ENCODE peak calls at places on chromosomes 2 and 18, in six cellular contexts. S, A, B, K, N and P are unnamed samples.

GRCh38 chr2:64780041-64780440 is 126.3 kb upstream of the SERTAD2 start:
- DNase-seq in N (no peak), K (no peak), S (no peak), B (peak), A (no peak), P (no peak)

GRCh38 chr18:3498705-3499451 is 48.9 kb downstream of the TGIF1 start:
- DNase-seq in B (peak), S (peak), A (peak), N (peak), K (peak), P (peak)

GRCh38 chr2:158999458-158999857 is 31.0 kb downstream of the TANC1 start:
- DNase-seq in S (no peak), A (no peak), K (no peak), B (peak), N (peak), P (no peak)

GRCh38 chr2:179022685-179023084 is 27.3 kb downstream of the CCDC141 start:
- DNase-seq in N (no peak), B (no peak), A (no peak), S (no peak), K (no peak), P (no peak)

GRCh38 chr2:64035067-64035942 is 16.1 kb upstream of the VPS54 start:
- DNase-seq in A (no peak), B (peak), N (no peak), S (no peak), K (no peak), P (no peak)

GRCh38 chr2:174066871-174067270 is 101.7 kb upstream of the SP3 start:
- DNase-seq in S (no peak), K (no peak), N (no peak), A (no peak), B (no peak), P (no peak)

GRCh38 chr2:8740136-8740535 is 58.3 kb downstream of the ID2 start:
- DNase-seq in K (no peak), A (no peak), B (no peak), N (no peak), S (no peak), P (no peak)

GRCh38 chr2:48723125-48723524 is 32.4 kb downstream of the LHCGR start:
- DNase-seq in K (peak), A (no peak), S (no peak), B (peak), N (peak), P (no peak)

GRCh38 chr2:149200109-149200520 is 130.3 kb upstream of the LYPD6 start:
- DNase-seq in S (no peak), N (no peak), K (peak), B (no peak), A (no peak), P (no peak)

GRCh38 chr2:148515976-148516375 is 128.6 kb upstream of the EPC2 start:
- DNase-seq in B (peak), N (peak), K (no peak), S (no peak), A (no peak), P (no peak)

GRCh38 chr2:17518212-17519154 is at the start of gene RAD51AP2:
- DNase-seq in S (peak), A (peak), B (peak), K (peak), N (peak), P (peak)

DNA sequence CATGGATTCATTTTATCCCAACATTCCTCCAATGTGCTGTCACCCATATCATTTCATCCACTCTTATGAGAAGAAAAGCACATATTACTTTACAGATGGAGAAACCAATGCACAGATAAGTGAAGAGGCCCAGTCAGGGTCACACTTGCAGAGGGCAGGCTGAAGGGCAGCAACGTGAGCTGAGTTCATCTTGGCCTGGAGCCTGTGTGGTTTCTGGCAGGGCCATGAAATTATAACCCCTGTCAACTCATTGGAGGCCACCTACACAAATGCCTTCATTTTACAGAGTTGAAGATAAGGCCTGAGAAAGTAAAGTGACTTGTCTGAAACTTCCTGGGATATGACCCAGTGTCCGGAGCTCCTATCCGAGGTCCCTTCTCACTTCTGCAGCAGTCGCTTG is 88.4 kb upstream of the NRP2 start:
- DNase-seq in S (no peak), B (peak), N (no peak), K (no peak), A (no peak), P (no peak)
- H2BK15ac ChIP-seq in S (no peak), B (no peak), N (no peak), K (no peak), A (no peak), P (no peak)

GRCh38 chr18:54360406-54360805 is 2.7 kb downstream of the C18orf54 start:
- DNase-seq in S (no peak), B (peak), K (no peak), N (peak), A (no peak), P (no peak)
- H2BK15ac ChIP-seq in S (no peak), B (no peak), K (no peak), N (no peak), A (no peak), P (no peak)

GRCh38 chr18:26721876-26722581 is 143.5 kb downstream of the AQP4 start:
- DNase-seq in A (no peak), N (no peak), B (no peak), K (no peak), S (no peak), P (no peak)

GRCh38 chr18:26723986-26724385 is 141.5 kb downstream of the AQP4 start:
- DNase-seq in N (peak), K (no peak), B (no peak), A (no peak), S (no peak), P (no peak)

GRCh38 chr18:26717123-26717522 is 148.4 kb downstream of the AQP4 start:
- DNase-seq in K (no peak), A (peak), S (no peak), B (no peak), N (no peak), P (no peak)

GRCh38 chr18:26719909-26720308 is 145.6 kb downstream of the AQP4 start:
- DNase-seq in S (no peak), K (no peak), A (no peak), N (no peak), B (no peak), P (no peak)

DNA sequence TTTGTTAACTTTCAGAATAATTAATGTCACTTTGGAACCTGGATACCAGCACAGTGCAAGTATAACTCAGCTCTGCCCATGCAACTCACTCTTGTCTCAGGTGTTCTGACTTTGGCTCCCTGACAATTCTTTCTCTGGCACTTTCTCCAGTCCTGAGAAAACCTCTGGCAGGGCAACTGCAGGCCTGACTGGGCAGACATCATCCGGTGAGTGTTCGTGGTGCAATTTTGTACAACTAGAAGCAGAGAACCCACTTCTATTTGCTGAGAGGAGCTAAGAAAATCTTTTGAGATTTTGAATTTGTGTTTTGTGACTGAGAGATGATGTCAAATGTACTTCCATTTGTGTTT is 142.9 kb downstream of the AQP4 start:
- DNase-seq in B (no peak), K (no peak), N (no peak), A (no peak), S (no peak), P (no peak)
- H2BK15ac ChIP-seq in B (no peak), K (no peak), N (no peak), A (no peak), S (no peak), P (no peak)

GRCh38 chr2:138101718-138102117 is 137.4 kb downstream of the HNMT start:
- DNase-seq in N (no peak), K (no peak), S (no peak), B (no peak), A (no peak), P (no peak)
- H2BK15ac ChIP-seq in N (no peak), K (no peak), S (no peak), B (no peak), A (no peak), P (no peak)

GRCh38 chr2:150445404-150445803 is 42.1 kb downstream of the RND3 start:
- DNase-seq in S (no peak), B (no peak), A (no peak), N (no peak), K (no peak), P (no peak)
- H2BK15ac ChIP-seq in S (no peak), B (no peak), A (no peak), N (no peak), K (no peak), P (no peak)

GRCh38 chr18:54238181-54238936 is 13.9 kb upstream of the MBD2 start:
- DNase-seq in S (no peak), A (no peak), K (no peak), N (no peak), B (no peak), P (no peak)

GRCh38 chr18:54233228-54233625 is 8.8 kb upstream of the MBD2 start:
- DNase-seq in A (no peak), K (no peak), N (no peak), S (no peak), B (no peak), P (no peak)

GRCh38 chr18:54233761-54234160 is 9.3 kb upstream of the MBD2 start:
- DNase-seq in B (no peak), N (no peak), A (no peak), S (no peak), K (no peak), P (no peak)

GRCh38 chr18:54232485-54233227 is 8.2 kb upstream of the MBD2 start:
- DNase-seq in B (no peak), S (no peak), K (peak), N (no peak), A (peak), P (no peak)

GRCh38 chr18:54235871-54236270 is 11.4 kb upstream of the MBD2 start:
- DNase-seq in S (no peak), B (no peak), A (no peak), N (peak), K (peak), P (no peak)
- H2BK15ac ChIP-seq in S (no peak), B (no peak), A (no peak), N (no peak), K (no peak), P (no peak)

DNA sequence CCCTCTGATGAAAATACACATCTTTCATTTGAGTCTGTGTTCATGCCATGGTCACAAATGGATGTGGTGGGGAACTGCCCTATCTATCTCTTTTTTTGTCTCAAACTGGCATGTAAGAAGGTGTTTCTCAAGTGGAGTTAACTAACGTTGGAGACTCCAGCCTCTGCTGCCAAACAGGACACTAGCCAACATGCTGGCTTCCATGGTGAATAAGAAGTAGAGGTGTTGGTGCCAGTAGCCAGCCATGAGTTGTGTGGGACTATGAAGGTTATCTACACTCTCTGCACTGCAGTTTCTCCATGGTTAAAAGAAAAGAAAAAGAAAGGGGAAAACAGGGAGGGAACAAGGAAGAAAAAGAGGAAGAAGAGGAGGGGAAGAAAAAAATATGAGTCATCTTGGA is 149.0 kb upstream of the TMEM200C start:
- DNase-seq in K (no peak), S (no peak), A (no peak), B (no peak), N (no peak), P (no peak)
- H2BK15ac ChIP-seq in K (no peak), S (no peak), A (no peak), B (no peak), N (no peak), P (no peak)

GRCh38 chr18:42745171-42745570 is 370.3 kb downstream of the RIT2 start:
- DNase-seq in N (peak), S (no peak), A (no peak), B (no peak), K (peak), P (no peak)
- H2BK15ac ChIP-seq in N (no peak), S (no peak), A (no peak), B (no peak), K (no peak), P (no peak)

DNA sequence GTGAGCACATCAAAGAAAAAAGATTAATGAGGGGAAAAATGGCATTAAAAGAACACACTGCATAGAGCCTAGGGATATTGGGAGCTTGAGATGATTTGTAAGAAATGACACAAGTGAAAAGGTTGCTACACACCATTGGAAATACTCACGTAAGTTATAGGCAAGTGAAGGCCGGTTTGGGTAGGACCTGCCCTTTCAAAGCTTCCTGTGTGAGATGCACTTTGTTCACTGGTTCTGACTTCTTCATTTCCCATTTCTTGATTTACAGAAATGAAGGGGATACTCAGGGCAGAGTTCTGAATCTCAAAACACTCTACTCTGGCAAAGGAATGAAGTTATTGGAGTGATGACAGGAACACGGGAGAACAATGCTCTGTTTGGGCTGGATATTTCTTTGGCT is at the start of gene IL18RAP:
- DNase-seq in K (no peak), N (no peak), A (no peak), B (no peak), S (no peak), P (no peak)
- H2BK15ac ChIP-seq in K (no peak), N (no peak), A (no peak), B (no peak), S (no peak), P (no peak)

GRCh38 chr2:165601866-165602636 is 132.6 kb downstream of the CSRNP3 start:
- DNase-seq in B (peak), A (no peak), K (no peak), S (no peak), N (peak), P (no peak)

GRCh38 chr2:165596788-165597187 is 127.3 kb downstream of the CSRNP3 start:
- DNase-seq in N (no peak), S (no peak), K (no peak), B (no peak), A (no peak), P (no peak)

DNA sequence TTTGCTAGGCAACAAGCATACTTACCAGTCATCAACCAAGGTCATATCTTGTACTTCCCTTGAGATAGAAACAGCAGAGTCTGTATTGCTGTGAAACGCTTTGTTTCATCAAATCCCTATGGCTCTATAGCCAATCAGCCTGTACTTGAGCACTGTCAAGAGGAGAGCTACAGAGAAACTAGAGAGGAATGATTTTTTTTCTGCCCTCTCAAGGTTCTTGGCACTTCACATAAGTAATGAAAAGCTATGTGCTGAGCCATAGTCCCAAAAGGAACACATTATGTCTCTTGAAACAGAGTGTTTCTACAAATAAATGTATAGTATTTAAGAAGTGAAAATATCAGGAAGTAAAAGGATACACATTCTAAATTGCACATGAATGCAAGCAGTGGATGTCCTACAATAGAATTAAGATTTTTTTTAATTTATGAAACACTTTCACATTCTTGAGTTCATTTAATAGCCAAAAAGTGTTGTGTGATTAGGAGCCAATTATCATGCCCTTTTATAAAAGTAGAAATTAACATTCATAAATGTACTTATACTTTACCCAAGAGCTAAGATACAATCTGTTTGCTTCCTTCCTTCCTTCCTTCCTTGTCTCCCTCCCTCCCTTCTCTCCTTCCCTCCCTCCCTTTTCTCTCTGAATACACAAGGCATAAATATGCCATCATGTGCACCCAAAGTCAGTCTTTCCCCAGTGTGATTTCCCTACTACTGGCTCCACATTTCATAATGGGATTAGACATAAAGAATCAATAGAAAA is 131.8 kb downstream of the CSRNP3 start:
- DNase-seq in B (no peak), K (no peak), S (no peak), N (peak), A (no peak), P (no peak)
- H2BK15ac ChIP-seq in B (no peak), K (no peak), S (no peak), N (no peak), A (no peak), P (no peak)